ENCODE peak calls at places on chromosomes 3 and 15, in nine cellular contexts. One of them, this sample, is unnamed.

GRCh38 chr3:42535981-42536784 is 33.7 kb downstream of the VIPR1 start:
- DNase-seq in nephron progenitor cell: peak
- DNase-seq in mucosa of descending colon: no peak
- DNase-seq in GM13976: peak
- DNase-seq in activated CD8-positive, alpha-beta memory T cell treated with anti-CD3 and anti-CD28 coated beads for 24 hours: no peak
- DNase-seq in AG08395: peak
- DNase-seq in activated CD4-positive, alpha-beta memory T cell treated with anti-CD3 and anti-CD28 coated beads, Interleukin-2, amount 10 ng/mL, durations not matched to agents 7 days and 5 days: peak
- DNase-seq in SW 1271: peak
- DNase-seq in transverse colon: peak
- DNase-seq in this sample: no peak

GRCh38 chr15:100196326-100197058 is 145.3 kb downstream of the ADAMTS17 start:
- DNase-seq in nephron progenitor cell: no peak
- DNase-seq in mucosa of descending colon: no peak
- DNase-seq in GM13976: no peak
- DNase-seq in activated CD8-positive, alpha-beta memory T cell treated with anti-CD3 and anti-CD28 coated beads for 24 hours: peak
- DNase-seq in AG08395: no peak
- DNase-seq in activated CD4-positive, alpha-beta memory T cell treated with anti-CD3 and anti-CD28 coated beads, Interleukin-2, amount 10 ng/mL, durations not matched to agents 7 days and 5 days: no peak
- DNase-seq in SW 1271: no peak
- DNase-seq in transverse colon: no peak
- DNase-seq in this sample: no peak

GRCh38 chr3:64086479-64086878 is 63.2 kb upstream of the PSMD6 start:
- DNase-seq in nephron progenitor cell: no peak
- DNase-seq in mucosa of descending colon: no peak
- DNase-seq in GM13976: no peak
- DNase-seq in activated CD8-positive, alpha-beta memory T cell treated with anti-CD3 and anti-CD28 coated beads for 24 hours: no peak
- DNase-seq in AG08395: no peak
- DNase-seq in activated CD4-positive, alpha-beta memory T cell treated with anti-CD3 and anti-CD28 coated beads, Interleukin-2, amount 10 ng/mL, durations not matched to agents 7 days and 5 days: no peak
- DNase-seq in SW 1271: no peak
- DNase-seq in transverse colon: no peak
- DNase-seq in this sample: no peak

GRCh38 chr3:16448691-16449090 is 64.8 kb downstream of the RFTN1 start:
- DNase-seq in nephron progenitor cell: no peak
- DNase-seq in mucosa of descending colon: peak
- DNase-seq in GM13976: no peak
- DNase-seq in activated CD8-positive, alpha-beta memory T cell treated with anti-CD3 and anti-CD28 coated beads for 24 hours: no peak
- DNase-seq in AG08395: peak
- DNase-seq in activated CD4-positive, alpha-beta memory T cell treated with anti-CD3 and anti-CD28 coated beads, Interleukin-2, amount 10 ng/mL, durations not matched to agents 7 days and 5 days: no peak
- DNase-seq in SW 1271: peak
- DNase-seq in transverse colon: peak
- DNase-seq in this sample: no peak

GRCh38 chr3:50652709-50653108 is 22.0 kb upstream of the DOCK3 start:
- DNase-seq in nephron progenitor cell: peak
- DNase-seq in mucosa of descending colon: peak
- DNase-seq in GM13976: peak
- DNase-seq in activated CD8-positive, alpha-beta memory T cell treated with anti-CD3 and anti-CD28 coated beads for 24 hours: peak
- DNase-seq in AG08395: no peak
- DNase-seq in activated CD4-positive, alpha-beta memory T cell treated with anti-CD3 and anti-CD28 coated beads, Interleukin-2, amount 10 ng/mL, durations not matched to agents 7 days and 5 days: peak
- DNase-seq in SW 1271: peak
- DNase-seq in transverse colon: peak
- DNase-seq in this sample: peak

GRCh38 chr3:45321607-45322391 is 66.6 kb upstream of the LARS2 start:
- DNase-seq in nephron progenitor cell: no peak
- DNase-seq in mucosa of descending colon: no peak
- DNase-seq in GM13976: no peak
- DNase-seq in activated CD8-positive, alpha-beta memory T cell treated with anti-CD3 and anti-CD28 coated beads for 24 hours: no peak
- DNase-seq in AG08395: no peak
- DNase-seq in activated CD4-positive, alpha-beta memory T cell treated with anti-CD3 and anti-CD28 coated beads, Interleukin-2, amount 10 ng/mL, durations not matched to agents 7 days and 5 days: no peak
- DNase-seq in SW 1271: no peak
- DNase-seq in transverse colon: no peak
- DNase-seq in this sample: no peak

GRCh38 chr3:168864107-168865021 is 768.6 kb upstream of the GOLIM4 start:
- DNase-seq in nephron progenitor cell: no peak
- DNase-seq in mucosa of descending colon: no peak
- DNase-seq in GM13976: no peak
- DNase-seq in activated CD8-positive, alpha-beta memory T cell treated with anti-CD3 and anti-CD28 coated beads for 24 hours: no peak
- DNase-seq in AG08395: no peak
- DNase-seq in activated CD4-positive, alpha-beta memory T cell treated with anti-CD3 and anti-CD28 coated beads, Interleukin-2, amount 10 ng/mL, durations not matched to agents 7 days and 5 days: no peak
- DNase-seq in SW 1271: no peak
- DNase-seq in transverse colon: no peak
- DNase-seq in this sample: no peak

GRCh38 chr15:41658689-41659088 is 1.5 kb upstream of the MGA start:
- DNase-seq in nephron progenitor cell: no peak
- DNase-seq in mucosa of descending colon: no peak
- DNase-seq in GM13976: no peak
- DNase-seq in activated CD8-positive, alpha-beta memory T cell treated with anti-CD3 and anti-CD28 coated beads for 24 hours: no peak
- DNase-seq in AG08395: no peak
- DNase-seq in activated CD4-positive, alpha-beta memory T cell treated with anti-CD3 and anti-CD28 coated beads, Interleukin-2, amount 10 ng/mL, durations not matched to agents 7 days and 5 days: no peak
- DNase-seq in SW 1271: no peak
- DNase-seq in transverse colon: no peak
- DNase-seq in this sample: no peak

GRCh38 chr15:76118767-76119166 is 59.0 kb downstream of the TMEM266 start:
- DNase-seq in nephron progenitor cell: no peak
- DNase-seq in mucosa of descending colon: no peak
- DNase-seq in GM13976: no peak
- DNase-seq in activated CD8-positive, alpha-beta memory T cell treated with anti-CD3 and anti-CD28 coated beads for 24 hours: no peak
- DNase-seq in AG08395: no peak
- DNase-seq in activated CD4-positive, alpha-beta memory T cell treated with anti-CD3 and anti-CD28 coated beads, Interleukin-2, amount 10 ng/mL, durations not matched to agents 7 days and 5 days: no peak
- DNase-seq in SW 1271: no peak
- DNase-seq in transverse colon: no peak
- DNase-seq in this sample: no peak

GRCh38 chr3:28347374-28348285 is 891 bp upstream of the ZCWPW2 start:
- DNase-seq in nephron progenitor cell: no peak
- DNase-seq in mucosa of descending colon: no peak
- DNase-seq in GM13976: no peak
- DNase-seq in activated CD8-positive, alpha-beta memory T cell treated with anti-CD3 and anti-CD28 coated beads for 24 hours: no peak
- DNase-seq in AG08395: peak
- DNase-seq in activated CD4-positive, alpha-beta memory T cell treated with anti-CD3 and anti-CD28 coated beads, Interleukin-2, amount 10 ng/mL, durations not matched to agents 7 days and 5 days: no peak
- DNase-seq in SW 1271: no peak
- DNase-seq in transverse colon: no peak
- DNase-seq in this sample: no peak

GRCh38 chr3:54853573-54854404 is 74.1 kb downstream of the LRTM1 start:
- DNase-seq in nephron progenitor cell: peak
- DNase-seq in mucosa of descending colon: peak
- DNase-seq in GM13976: peak
- DNase-seq in activated CD8-positive, alpha-beta memory T cell treated with anti-CD3 and anti-CD28 coated beads for 24 hours: peak
- DNase-seq in AG08395: peak
- DNase-seq in activated CD4-positive, alpha-beta memory T cell treated with anti-CD3 and anti-CD28 coated beads, Interleukin-2, amount 10 ng/mL, durations not matched to agents 7 days and 5 days: peak
- DNase-seq in SW 1271: peak
- DNase-seq in transverse colon: peak
- DNase-seq in this sample: no peak

GRCh38 chr15:62756326-62756994 is 286.1 kb upstream of the TPM1 start:
- DNase-seq in nephron progenitor cell: no peak
- DNase-seq in mucosa of descending colon: no peak
- DNase-seq in GM13976: no peak
- DNase-seq in activated CD8-positive, alpha-beta memory T cell treated with anti-CD3 and anti-CD28 coated beads for 24 hours: no peak
- DNase-seq in AG08395: no peak
- DNase-seq in activated CD4-positive, alpha-beta memory T cell treated with anti-CD3 and anti-CD28 coated beads, Interleukin-2, amount 10 ng/mL, durations not matched to agents 7 days and 5 days: no peak
- DNase-seq in SW 1271: no peak
- DNase-seq in transverse colon: no peak
- DNase-seq in this sample: no peak

GRCh38 chr15:101056366-101057334 is 137.5 kb downstream of the LRRK1 start:
- DNase-seq in nephron progenitor cell: no peak
- DNase-seq in mucosa of descending colon: no peak
- DNase-seq in GM13976: no peak
- DNase-seq in activated CD8-positive, alpha-beta memory T cell treated with anti-CD3 and anti-CD28 coated beads for 24 hours: peak
- DNase-seq in AG08395: no peak
- DNase-seq in activated CD4-positive, alpha-beta memory T cell treated with anti-CD3 and anti-CD28 coated beads, Interleukin-2, amount 10 ng/mL, durations not matched to agents 7 days and 5 days: peak
- DNase-seq in SW 1271: no peak
- DNase-seq in transverse colon: no peak
- DNase-seq in this sample: no peak

GRCh38 chr3:22585504-22585903 is 617.6 kb upstream of the UBE2E2 start:
- DNase-seq in nephron progenitor cell: no peak
- DNase-seq in mucosa of descending colon: no peak
- DNase-seq in GM13976: no peak
- DNase-seq in activated CD8-positive, alpha-beta memory T cell treated with anti-CD3 and anti-CD28 coated beads for 24 hours: no peak
- DNase-seq in AG08395: peak
- DNase-seq in activated CD4-positive, alpha-beta memory T cell treated with anti-CD3 and anti-CD28 coated beads, Interleukin-2, amount 10 ng/mL, durations not matched to agents 7 days and 5 days: no peak
- DNase-seq in SW 1271: no peak
- DNase-seq in transverse colon: no peak
- DNase-seq in this sample: no peak